ENCODE peak calls at places on chromosomes 16 and 17, in six cellular contexts. M is endothelial cell of umbilical vein, E is HepG2, L is A549, W is K562, Q is GM12878. J is an unnamed sample.
A peak's percentile ranks its signal among the peaks of the same experiment; 100 is the strongest.

GRCh38 chr17:79657861-79658810 is 47.3 kb upstream of the RBFOX3 start:
- DNase-seq in Q (no peak), L (no peak), E (no peak), W (no peak), M (no peak), J (no peak)

GRCh38 chr16:49158029-49158642 is 123.5 kb downstream of the CBLN1 start:
- DNase-seq in L (peak; percentile 21), M (no peak), E (peak; percentile 32), W (peak; percentile 55), Q (no peak), J (peak; percentile 68)

GRCh38 chr16:4261557-4262172 is 11.2 kb downstream of the TFAP4 start:
- DNase-seq in M (peak; percentile 14), Q (no peak), W (peak; percentile 61), E (peak; percentile 26), L (peak; percentile 78), J (peak; percentile 66)

GRCh38 chr17:71613996-71614395 is 506.8 kb upstream of the SOX9 start:
- DNase-seq in L (no peak), Q (no peak), E (no peak), W (no peak), M (no peak), J (no peak)

GRCh38 chr17:58577696-58578095 is 63.3 kb upstream of the MTMR4 start:
- DNase-seq in M (peak; percentile 30), L (peak; percentile 70), Q (no peak), W (peak; percentile 57), E (peak; percentile 52), J (peak; percentile 67)

GRCh38 chr16:56807011-56807675 is 57.9 kb upstream of the SLC12A3 start:
- DNase-seq in E (peak; percentile 42), W (no peak), L (peak; percentile 62), Q (no peak), M (peak; percentile 81), J (no peak)

GRCh38 chr16:76535-77272 is 1.3 kb upstream of the MPG start:
- DNase-seq in W (peak; percentile 85), L (no peak), M (peak; percentile 75), Q (no peak), E (peak; percentile 66), J (peak; percentile 74)

GRCh38 chr17:81158688-81159590 is 6.4 kb upstream of the PVALEF start:
- DNase-seq in L (no peak), E (no peak), Q (no peak), M (no peak), W (no peak), J (no peak)

GRCh38 chr16:57347858-57348257 is 10.7 kb upstream of the CCL22 start:
- DNase-seq in L (no peak), Q (no peak), E (no peak), W (no peak), M (no peak), J (no peak)

GRCh38 chr17:69067274-69068047 is 6.7 kb upstream of the ABCA9 start:
- DNase-seq in L (no peak), Q (no peak), M (no peak), W (no peak), E (no peak), J (no peak)

GRCh38 chr16:47056704-47057630 is 83.5 kb upstream of the DNAJA2 start:
- DNase-seq in W (no peak), Q (no peak), E (no peak), L (no peak), M (no peak), J (no peak)

GRCh38 chr16:30902070-30902972 is 5.9 kb downstream of the CTF1 start:
- DNase-seq in W (peak; percentile 89), Q (no peak), L (peak; percentile 77), E (peak; percentile 33), M (peak; percentile 67), J (peak; percentile 79)

GRCh38 chr17:55845385-55845784 is 94.5 kb downstream of the PCTP start:
- DNase-seq in M (peak; percentile 26), L (peak; percentile 13), Q (no peak), E (no peak), W (no peak), J (no peak)

GRCh38 chr17:80912451-80912850 is 79.2 kb upstream of the CHMP6 start:
- DNase-seq in W (no peak), E (no peak), L (no peak), Q (no peak), M (no peak), J (no peak)

GRCh38 chr17:57136355-57136754 is 51.3 kb downstream of the AKAP1 start:
- DNase-seq in E (no peak), Q (no peak), L (no peak), M (no peak), W (no peak), J (no peak)

GRCh38 chr17:57138030-57138911 is 53.2 kb downstream of the AKAP1 start:
- DNase-seq in E (no peak), M (no peak), L (no peak), Q (no peak), W (no peak), J (no peak)

GRCh38 chr17:57140321-57140720 is 55.3 kb downstream of the AKAP1 start:
- DNase-seq in L (no peak), Q (no peak), E (no peak), W (no peak), M (no peak), J (no peak)

GRCh38 chr17:57135748-57136342 is 50.8 kb downstream of the AKAP1 start:
- DNase-seq in L (no peak), W (no peak), E (peak; percentile 28), M (peak; percentile 9), Q (no peak), J (peak; percentile 41)

GRCh38 chr17:57138956-57139576 is 54.0 kb downstream of the AKAP1 start:
- DNase-seq in M (no peak), W (no peak), Q (no peak), L (peak; percentile 19), E (no peak), J (no peak)
- TF ChIP-seq MYC in M (no peak), W (no peak), Q (no peak), L (no peak), E (no peak), J (no peak)

DNA sequence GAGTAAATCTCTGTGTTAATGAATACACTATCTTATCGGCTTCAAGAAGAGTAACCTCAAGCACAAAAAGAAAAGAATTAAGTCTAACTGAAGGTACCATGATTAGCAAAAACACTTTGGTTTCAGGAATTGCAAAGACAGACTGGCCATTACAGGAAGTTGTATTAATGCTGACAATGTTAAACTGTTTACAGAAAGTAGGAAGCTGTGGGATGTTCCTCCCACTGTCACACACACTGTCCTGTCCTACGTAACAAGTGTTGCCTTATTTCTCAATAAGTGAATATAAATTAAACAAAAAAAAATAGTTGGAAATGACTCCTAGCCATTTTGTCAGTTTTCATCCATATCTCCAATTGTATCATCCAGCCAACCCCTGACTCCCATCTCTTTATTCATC is 8.6 kb downstream of the GNA13 start:
- DNase-seq in W (no peak), E (no peak), Q (no peak), L (no peak), M (no peak), J (peak; percentile 71)
- H3K4me3 ChIP-seq in W (no peak overlapping the region), E (no peak overlapping the region), Q (peak overlapping the region; percentile 48), L (no peak overlapping the region), M (no peak overlapping the region), J (no peak overlapping the region)

DNA sequence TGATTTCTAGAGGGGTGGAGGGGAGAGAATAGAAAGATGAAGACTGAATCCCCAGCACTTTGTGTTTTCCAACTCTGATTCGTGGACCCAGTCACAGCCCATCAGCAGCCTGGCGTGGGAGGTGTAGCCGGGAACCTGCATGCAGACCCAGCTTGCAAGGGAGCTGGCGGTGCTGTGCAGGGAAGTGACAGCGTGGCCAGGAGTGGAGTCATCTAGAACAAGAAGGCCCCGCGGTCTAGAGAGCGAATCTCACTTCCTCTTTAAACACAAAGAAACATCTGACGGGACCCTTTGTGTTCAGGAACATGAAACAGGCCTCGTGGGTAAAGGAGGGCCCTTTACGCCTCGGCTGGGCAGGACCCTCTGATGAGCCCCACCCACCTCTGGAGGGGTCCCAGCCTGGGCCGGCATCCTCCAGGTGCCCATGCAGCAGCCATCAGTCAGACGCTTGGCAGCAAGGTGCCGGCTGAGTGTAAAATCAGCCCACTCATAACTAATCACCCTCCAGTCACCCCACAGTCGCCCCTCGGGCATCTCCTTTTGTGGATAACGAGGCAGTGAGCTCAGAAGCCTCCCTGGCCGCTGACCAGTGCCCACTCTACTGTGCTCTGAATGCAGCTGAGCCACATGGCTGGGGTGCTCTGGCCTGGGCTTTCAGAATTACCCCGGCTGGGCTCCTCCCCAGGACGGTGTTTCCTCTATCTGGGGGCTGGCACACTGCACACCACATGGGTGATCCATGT is 4.4 kb downstream of the SNAI3 start:
- DNase-seq in Q (peak; percentile 84), W (no peak), M (no peak), E (no peak), L (no peak), J (peak; percentile 96)
- TF ChIP-seq MAX in Q (peak; percentile 90), W (no peak), M (no peak), E (no peak), L (no peak), J (peak; percentile 80)

GRCh38 chr16:17723735-17724134 is 253.0 kb upstream of the XYLT1 start:
- DNase-seq in L (no peak), E (no peak), M (no peak), Q (no peak), W (no peak), J (no peak)
- TF ChIP-seq MYC in L (no peak), E (no peak), M (no peak), Q (no peak), W (no peak), J (no peak)

GRCh38 chr16:72036098-72036497 is 18.2 kb upstream of the HP start:
- DNase-seq in L (no peak), M (no peak), Q (no peak), W (no peak), E (no peak), J (no peak)
- H3K4me3 ChIP-seq in L (no peak overlapping the region), M (no peak overlapping the region), Q (no peak overlapping the region), W (no peak overlapping the region), E (no peak overlapping the region), J (no peak overlapping the region)